ENCODE peak calls at places on chromosomes 1 and 21, in four cellular contexts. F is right atrium auricular region, N is IMR-90, H is HepG2. T is an unnamed sample. For H3K4me1, the result is how much of the 10 kb centered on the place peaks cover.

GRCh38 chr1:165633624-165634023 is 2.6 kb downstream of the MGST3 start:
- DNase-seq in N (peak), H (no peak), F (no peak), T (no peak)

GRCh38 chr1:185886046-185886445 is 151.9 kb downstream of the HMCN1 start:
- DNase-seq in F (no peak), N (no peak), H (no peak), T (no peak)

GRCh38 chr1:154883919-154884867 is 14.1 kb upstream of the KCNN3 start:
- DNase-seq in N (no peak), H (no peak), F (no peak), T (no peak)

GRCh38 chr1:44334968-44335367 is 20.1 kb downstream of the ERI3 start:
- DNase-seq in N (no peak), H (no peak), F (no peak), T (no peak)

GRCh38 chr1:39165049-39165448 is 39.4 kb upstream of the MACF1 start:
- DNase-seq in F (no peak), N (no peak), H (no peak), T (no peak)

GRCh38 chr1:247417786-247418185 is 1.8 kb downstream of the NLRP3 start:
- DNase-seq in F (no peak), N (no peak), H (no peak), T (no peak)

GRCh38 chr21:26965567-26966359 is 1.1 kb downstream of the ADAMTS5 start:
- DNase-seq in N (peak), H (no peak), F (no peak), T (no peak)

GRCh38 chr1:108657701-108658100 is 3.2 kb downstream of the HENMT1 start:
- DNase-seq in F (no peak), H (no peak), N (peak), T (no peak)

GRCh38 chr1:238830036-238830611 is 556.2 kb upstream of the CHRM3 start:
- DNase-seq in H (no peak), N (no peak), F (no peak), T (no peak)

GRCh38 chr1:234925440-234926251 is 203.0 kb downstream of the TOMM20 start:
- DNase-seq in N (peak), H (peak), F (no peak), T (peak)

GRCh38 chr1:37875833-37876232 is 16.4 kb upstream of the MTF1 start:
- DNase-seq in N (no peak), F (no peak), H (no peak), T (no peak)

GRCh38 chr1:16167331-16168143 is 11.7 kb upstream of the EPHA2 start:
- DNase-seq in N (no peak), F (no peak), H (no peak), T (no peak)

GRCh38 chr1:94989398-94989797 is 62.5 kb upstream of the CNN3 start:
- DNase-seq in H (no peak), N (no peak), F (no peak), T (no peak)

GRCh38 chr21:10627316-10627863 is 106.0 kb downstream of the TPTE start:
- DNase-seq in H (no peak), N (no peak), F (no peak), T (no peak)

GRCh38 chr1:158045639-158046038 is 52.2 kb downstream of the KIRREL1 start:
- DNase-seq in N (peak), F (no peak), H (no peak), T (no peak)

GRCh38 chr1:179079113-179079761 is 2.6 kb upstream of the TOR3A start:
- DNase-seq in F (peak), H (peak), N (peak), T (peak)

DNA sequence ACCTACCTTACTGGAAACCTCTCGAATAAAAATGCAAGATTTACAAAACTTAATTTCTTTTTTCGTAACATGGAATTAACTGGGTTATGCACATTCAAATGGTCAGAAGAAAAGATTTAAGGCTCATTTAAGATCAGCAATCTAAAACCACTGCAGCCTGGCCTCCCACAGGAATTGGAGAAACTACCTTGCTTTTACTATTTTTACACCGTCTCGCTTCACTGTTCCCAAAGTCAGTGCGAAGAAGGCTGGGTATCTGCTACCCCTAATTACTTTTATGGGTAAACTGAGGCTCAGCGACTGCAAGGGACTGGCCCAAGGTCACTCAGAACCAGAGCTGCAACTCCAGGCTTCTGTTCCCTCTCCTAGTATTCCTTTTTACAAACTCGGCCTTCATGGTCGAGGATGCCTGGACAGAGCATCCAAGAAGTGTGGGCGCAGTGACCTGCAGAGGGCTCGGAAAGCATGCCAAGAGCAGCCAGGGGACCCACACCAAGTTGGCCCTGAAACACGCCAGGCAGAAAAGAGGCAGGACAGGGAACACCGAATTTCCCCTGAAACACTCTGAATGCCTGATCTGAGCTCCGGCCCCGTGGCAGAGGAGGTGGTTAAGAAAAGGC is 931 bp downstream of the PAXBP1 start:
- DNase-seq in F (no peak), N (peak), H (peak), T (peak)
- H3K4me1 ChIP-seq in F (under half), N (under half), H (half or more), T (under half)

GRCh38 chr21:43270800-43271261 is 102.0 kb downstream of the CRYAA start:
- DNase-seq in H (no peak), F (no peak), N (no peak), T (no peak)
- TF ChIP-seq CTCF in H (no peak), F (no peak), N (no peak), T (no peak)

DNA sequence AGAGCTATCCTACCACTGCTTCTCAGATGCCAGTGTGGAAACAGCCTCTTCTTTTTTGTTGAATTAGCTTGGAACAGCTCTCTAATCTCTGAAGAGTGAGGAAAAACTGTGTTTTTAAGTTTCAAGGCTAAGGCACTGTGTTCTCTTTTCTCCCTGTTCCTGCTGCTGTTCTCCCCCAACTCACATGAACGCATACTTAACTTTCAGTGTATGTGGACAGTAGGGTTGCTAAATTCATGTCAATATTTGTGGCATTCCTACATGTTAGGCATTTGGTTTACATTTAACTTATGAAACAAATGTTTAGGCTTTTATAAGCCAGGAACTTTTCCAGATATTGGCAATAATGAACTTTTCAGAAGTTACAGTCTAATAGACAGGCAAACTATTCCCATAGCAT is 6.8 kb downstream of the BACH1 start:
- DNase-seq in F (no peak), N (no peak), H (peak), T (no peak)
- H3K4me1 ChIP-seq in F (under half), N (under half), H (half or more), T (half or more)

DNA sequence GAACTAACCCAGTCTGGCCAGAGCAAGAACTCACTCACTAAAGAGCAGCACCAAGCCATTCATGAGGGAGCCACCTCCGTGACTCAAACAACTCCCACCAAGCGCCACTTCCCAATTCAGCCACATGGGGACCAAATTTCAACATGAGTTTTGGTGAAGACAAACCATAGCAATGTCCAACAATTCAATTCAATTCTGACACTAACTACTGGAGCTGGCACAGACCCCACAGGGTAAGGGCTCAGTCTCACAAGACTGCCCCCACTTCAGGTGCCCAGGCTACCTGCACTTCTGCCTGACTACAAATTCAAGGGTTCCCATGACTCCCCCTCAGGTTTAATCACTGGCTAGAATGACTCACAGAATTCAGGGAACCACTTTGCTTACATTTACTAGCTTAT is 48.8 kb upstream of the RAP1A start:
- DNase-seq in N (peak), H (no peak), F (no peak), T (peak)
- TF ChIP-seq CTCF in N (peak), H (no peak), F (no peak), T (peak)

GRCh38 chr1:24765308-24765988 is 20.2 kb downstream of the CLIC4 start:
- DNase-seq in F (no peak), H (no peak), N (peak), T (no peak)

GRCh38 chr1:24764848-24765247 is 19.6 kb downstream of the CLIC4 start:
- DNase-seq in N (no peak), F (no peak), H (no peak), T (no peak)

GRCh38 chr1:24762133-24762676 is 17.0 kb downstream of the CLIC4 start:
- DNase-seq in N (peak), H (no peak), F (no peak), T (peak)

GRCh38 chr1:24764439-24764838 is 19.2 kb downstream of the CLIC4 start:
- DNase-seq in H (no peak), F (no peak), N (no peak), T (no peak)

DNA sequence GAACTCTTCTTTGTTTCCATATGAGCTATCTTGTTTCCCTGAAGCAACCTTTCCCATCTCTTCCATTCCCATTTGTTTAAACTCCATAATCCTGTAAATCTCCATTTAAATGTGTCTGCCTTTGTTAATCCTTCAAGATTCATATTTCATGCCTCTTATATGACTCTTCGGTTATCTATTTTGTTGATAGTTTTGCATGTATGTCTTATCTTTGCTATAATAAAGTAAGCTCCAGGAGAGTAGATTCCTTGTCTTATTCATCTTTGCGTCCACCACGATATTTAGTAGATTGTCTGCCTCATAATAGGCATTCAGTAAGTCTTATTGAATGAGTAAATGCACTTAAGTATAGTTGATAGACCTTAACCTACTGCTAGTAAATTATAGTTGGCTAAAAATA is 18.4 kb downstream of the CLIC4 start:
- DNase-seq in N (no peak), F (no peak), H (no peak), T (no peak)
- H3K4me1 ChIP-seq in N (under half), F (under half), H (half or more), T (under half)

GRCh38 chr1:47623174-47623940 is 185.5 kb downstream of the FOXD2 start:
- DNase-seq in H (no peak), F (peak), N (no peak), T (no peak)

GRCh38 chr1:47621483-47621882 is 183.6 kb downstream of the FOXD2 start:
- DNase-seq in F (peak), H (no peak), N (no peak), T (no peak)

GRCh38 chr1:47621977-47622376 is 184.1 kb downstream of the FOXD2 start:
- DNase-seq in H (no peak), F (peak), N (no peak), T (no peak)

GRCh38 chr1:47627016-47627415 is 189.2 kb downstream of the FOXD2 start:
- DNase-seq in N (no peak), F (no peak), H (no peak), T (no peak)

GRCh38 chr1:47624531-47624930 is 186.7 kb downstream of the FOXD2 start:
- DNase-seq in H (peak), N (no peak), F (peak), T (no peak)
- TF ChIP-seq CTCF in H (peak), N (no peak), F (no peak), T (no peak)

DNA sequence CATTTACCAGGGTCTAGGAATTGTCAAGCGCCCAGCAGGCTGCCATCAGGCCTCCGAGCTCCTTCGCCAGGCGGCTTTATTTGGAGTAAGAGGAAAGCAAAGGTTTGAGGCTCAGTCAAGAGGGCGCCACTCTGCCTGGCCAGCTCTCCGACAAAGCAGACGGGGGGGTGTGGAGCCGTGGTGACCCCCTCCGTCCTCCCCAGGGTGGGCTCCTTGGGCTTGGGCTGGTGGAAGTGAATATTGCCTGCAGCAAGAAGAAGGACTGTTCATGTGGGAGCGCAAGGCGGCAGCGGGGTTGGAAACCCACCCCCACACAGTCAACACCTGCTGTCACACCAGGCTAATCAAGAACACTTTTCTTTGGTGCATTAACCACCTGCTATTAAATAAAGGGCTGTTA is 14.6 kb downstream of the EPHX1 start:
- DNase-seq in H (no peak), N (no peak), F (no peak), T (no peak)
- H3K4me1 ChIP-seq in H (half or more), N (under half), F (under half), T (under half)